ENCODE peak calls at places on chromosome 22, in five cellular contexts. D, U, A, H and Y are unnamed samples.
A peak's percentile ranks its signal among the peaks of the same experiment; 100 is the strongest.

GRCh38 chr22:30201970-30202369 is 44.6 kb downstream of the LIF start:
- DNase-seq in D (no peak), U (no peak), A (no peak), H (no peak), Y (peak; percentile 38)

GRCh38 chr22:45006101-45006872 is 3.5 kb downstream of the PHF21B start:
- DNase-seq in D (peak; percentile 36), U (no peak), A (no peak), H (no peak), Y (no peak)

GRCh38 chr22:37162221-37163095 is 12.7 kb upstream of the IL2RB start:
- DNase-seq in D (peak; percentile 84), U (no peak), A (no peak), H (peak; percentile 53), Y (no peak)

GRCh38 chr22:27241430-27242110 is 560.0 kb downstream of the MN1 start:
- DNase-seq in D (no peak), U (peak; percentile 66), A (peak; percentile 62), H (no peak), Y (no peak)

GRCh38 chr22:22745225-22746060 is 101.0 kb downstream of the GGTLC2 start:
- DNase-seq in D (peak; percentile 46), U (peak; percentile 46), A (no peak), H (peak; percentile 14), Y (no peak)

GRCh38 chr22:20567993-20568417 is 60.6 kb downstream of the MED15 start:
- DNase-seq in D (no peak), U (peak; percentile 41), A (no peak), H (no peak), Y (no peak)

GRCh38 chr22:29625090-29625825 is 21.8 kb downstream of the NF2 start:
- DNase-seq in D (peak; percentile 47), U (peak; percentile 36), A (no peak), H (peak; percentile 14), Y (no peak)

GRCh38 chr22:49009359-49010063 is 818.2 kb downstream of the BRD1 start:
- DNase-seq in D (no peak), U (no peak), A (no peak), H (no peak), Y (no peak)

GRCh38 chr22:31160328-31160978 is 471 bp downstream of the RNF185 start:
- DNase-seq in D (no peak), U (no peak), A (no peak), H (no peak), Y (no peak)

GRCh38 chr22:27734066-27734465 is 67.5 kb downstream of the MN1 start:
- DNase-seq in D (no peak), U (no peak), A (no peak), H (no peak), Y (no peak)

GRCh38 chr22:44192098-44192810 is 11.5 kb downstream of the PARVG start:
- DNase-seq in D (no peak), U (no peak), A (no peak), H (no peak), Y (no peak)

GRCh38 chr22:32333141-32333768 is 24.4 kb upstream of the RFPL3 start:
- DNase-seq in D (no peak), U (no peak), A (no peak), H (no peak), Y (no peak)

GRCh38 chr22:29044657-29045176 is 16.9 kb downstream of the C22orf31 start:
- DNase-seq in D (no peak), U (no peak), A (no peak), H (no peak), Y (no peak)

GRCh38 chr22:40183029-40183581 is 5.4 kb downstream of the TNRC6B start:
- DNase-seq in D (no peak), U (no peak), A (no peak), H (no peak), Y (peak; percentile 63)

GRCh38 chr22:39350803-39351688 is 1.3 kb downstream of the SYNGR1 start:
- DNase-seq in D (peak; percentile 49), U (no peak), A (no peak), H (no peak), Y (no peak)

GRCh38 chr22:50711446-50712340 is 26.3 kb upstream of the ACR start:
- DNase-seq in D (no peak), U (no peak), A (peak; percentile 11), H (no peak), Y (no peak)